ENCODE peak calls at places on chromosomes 6 and 20, in four cellular contexts. K is foreskin fibroblast, T is AG10803, A is AG04450. D is an unnamed sample.

GRCh38 chr6:35496036-35496850 is 636 bp downstream of the TEAD3 start:
- DNase-seq in A (no peak), K (peak; percentile 75), T (peak; percentile 30), D (no peak)

GRCh38 chr6:33960345-33961313 is 156.8 kb upstream of the MLN start:
- DNase-seq in A (no peak), K (no peak), T (no peak), D (no peak)

GRCh38 chr6:30013296-30013922 is 47.7 kb upstream of the POLR1H start:
- DNase-seq in K (no peak), T (peak; percentile 5), A (no peak), D (no peak)

GRCh38 chr6:5490495-5491069 is 229.3 kb downstream of the FARS2 start:
- DNase-seq in A (no peak), K (no peak), T (no peak), D (no peak)

GRCh38 chr6:137728386-137729349 is 138.4 kb upstream of the TNFAIP3 start:
- DNase-seq in T (peak; percentile 95), K (peak; percentile 96), A (peak; percentile 54), D (peak; percentile 69)

GRCh38 chr6:423799-424345 is 32.3 kb downstream of the IRF4 start:
- DNase-seq in T (no peak), A (no peak), K (no peak), D (no peak)

GRCh38 chr6:150848400-150848799 is 17.1 kb upstream of the MTHFD1L start:
- DNase-seq in T (no peak), A (no peak), K (no peak), D (no peak)

GRCh38 chr6:109406196-109406595 is 23.9 kb upstream of the CD164 start:
- DNase-seq in A (no peak), T (peak; percentile 82), K (peak; percentile 89), D (peak; percentile 60)

GRCh38 chr6:150212745-150213144 is 69.9 kb downstream of the PPP1R14C start:
- DNase-seq in T (no peak), K (no peak), A (no peak), D (no peak)

GRCh38 chr6:81451787-81452186 is 300.7 kb downstream of the TENT5A start:
- DNase-seq in T (peak; percentile 76), K (peak; percentile 94), A (peak; percentile 85), D (peak; percentile 91)

GRCh38 chr6:30754631-30755030 is 10.3 kb upstream of the IER3 start:
- DNase-seq in A (no peak), K (no peak), T (peak; percentile 69), D (peak; percentile 42)

GRCh38 chr6:19754686-19755085 is 82.5 kb upstream of the ID4 start:
- DNase-seq in K (no peak), T (no peak), A (no peak), D (no peak)

DNA sequence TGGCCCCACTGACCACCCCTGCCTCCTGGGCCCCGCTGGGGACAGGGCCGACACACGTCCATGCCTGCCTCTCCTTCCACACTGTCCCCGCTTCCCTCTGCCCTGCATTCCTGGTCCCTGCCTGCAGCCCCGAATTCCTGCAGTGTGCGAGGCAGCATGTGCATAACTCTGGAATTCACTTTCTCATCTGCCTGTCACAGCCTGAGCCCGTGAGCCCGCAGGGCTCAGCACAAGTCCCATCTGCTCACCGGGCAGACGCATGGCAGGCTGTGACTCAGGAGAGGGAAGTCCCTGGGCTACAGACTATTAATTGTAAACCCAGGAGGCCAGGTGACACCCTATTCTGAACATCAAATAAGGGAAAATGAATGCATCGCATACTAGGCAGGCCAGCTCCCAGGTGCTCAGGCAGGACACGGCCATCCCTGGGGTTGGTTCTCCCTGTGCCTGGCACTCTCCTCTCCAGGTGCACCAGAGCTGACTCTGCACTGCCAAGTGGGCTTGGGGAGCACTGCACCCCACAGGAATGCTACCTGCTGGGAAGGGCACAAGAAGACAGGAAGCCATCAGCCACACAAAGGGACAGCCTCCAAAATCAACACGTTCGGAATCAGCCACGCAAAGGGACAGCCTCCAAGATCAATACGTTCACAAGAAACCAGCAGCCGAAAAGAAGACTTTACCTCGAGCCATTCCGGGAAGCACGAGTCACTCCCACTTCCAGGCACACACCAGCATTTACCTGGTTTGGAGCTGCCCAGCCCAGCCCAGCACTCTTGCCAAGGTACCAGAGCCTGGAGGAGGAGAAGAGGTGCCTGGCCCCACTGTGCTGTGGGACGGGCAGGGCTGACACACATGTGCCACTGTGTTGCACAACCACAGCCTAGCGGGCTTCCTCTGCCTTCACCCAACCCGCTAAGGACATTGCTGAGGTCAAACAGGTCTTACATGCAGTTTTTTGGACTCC is 65.9 kb downstream of the DLL1 start:
- DNase-seq in K (peak; percentile 5), A (no peak), T (no peak), D (peak; percentile 28)
- TF ChIP-seq CTCF in K (no peak), A (no peak), T (no peak), D (no peak)

GRCh38 chr6:14129572-14129971 is 12.0 kb downstream of the CD83 start:
- DNase-seq in T (peak; percentile 65), K (peak; percentile 78), A (peak; percentile 49), D (peak; percentile 63)
- TF ChIP-seq CTCF in T (peak; percentile 67), K (peak; percentile 55), A (peak; percentile 66), D (peak; percentile 67)

DNA sequence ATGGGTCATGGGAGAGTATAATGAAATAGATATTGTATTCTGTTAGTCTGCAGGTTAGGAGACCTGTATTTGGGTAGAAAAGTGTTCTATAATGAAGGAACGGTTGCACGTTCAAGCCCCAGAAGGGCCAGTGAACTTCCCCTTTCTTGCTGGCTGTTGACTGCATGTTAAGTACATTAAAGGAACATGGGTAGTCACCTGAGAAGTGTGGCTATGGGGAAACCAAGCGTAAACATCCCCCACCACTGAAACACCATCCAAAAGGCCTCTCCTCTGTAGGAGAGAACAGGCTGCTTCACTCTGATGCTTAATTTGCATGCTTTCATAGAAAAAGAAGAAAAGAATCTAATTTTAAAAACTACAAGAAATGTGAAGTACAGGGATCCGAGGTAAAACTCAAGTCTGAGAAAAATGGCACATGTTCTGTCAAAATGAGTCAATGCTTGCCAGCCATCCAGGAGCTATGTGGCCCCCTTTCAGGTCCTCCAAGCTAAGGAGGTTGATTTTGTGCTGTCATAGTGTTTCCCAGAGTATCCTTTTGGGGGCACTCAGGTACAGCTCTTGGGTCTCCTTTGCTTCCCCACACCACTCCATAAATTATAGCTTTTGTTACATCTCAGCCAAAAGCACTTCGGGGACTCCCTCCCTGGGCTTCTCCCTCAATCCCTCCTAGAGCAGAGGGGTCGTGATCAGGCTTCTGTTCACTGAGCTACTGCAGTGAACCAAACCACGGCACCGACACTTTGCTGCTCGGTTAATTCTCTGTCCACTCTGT is 283.7 kb upstream of the AGPAT4 start:
- DNase-seq in T (no peak), A (no peak), K (no peak), D (no peak)
- TF ChIP-seq CTCF in T (no peak), A (no peak), K (no peak), D (no peak)

DNA sequence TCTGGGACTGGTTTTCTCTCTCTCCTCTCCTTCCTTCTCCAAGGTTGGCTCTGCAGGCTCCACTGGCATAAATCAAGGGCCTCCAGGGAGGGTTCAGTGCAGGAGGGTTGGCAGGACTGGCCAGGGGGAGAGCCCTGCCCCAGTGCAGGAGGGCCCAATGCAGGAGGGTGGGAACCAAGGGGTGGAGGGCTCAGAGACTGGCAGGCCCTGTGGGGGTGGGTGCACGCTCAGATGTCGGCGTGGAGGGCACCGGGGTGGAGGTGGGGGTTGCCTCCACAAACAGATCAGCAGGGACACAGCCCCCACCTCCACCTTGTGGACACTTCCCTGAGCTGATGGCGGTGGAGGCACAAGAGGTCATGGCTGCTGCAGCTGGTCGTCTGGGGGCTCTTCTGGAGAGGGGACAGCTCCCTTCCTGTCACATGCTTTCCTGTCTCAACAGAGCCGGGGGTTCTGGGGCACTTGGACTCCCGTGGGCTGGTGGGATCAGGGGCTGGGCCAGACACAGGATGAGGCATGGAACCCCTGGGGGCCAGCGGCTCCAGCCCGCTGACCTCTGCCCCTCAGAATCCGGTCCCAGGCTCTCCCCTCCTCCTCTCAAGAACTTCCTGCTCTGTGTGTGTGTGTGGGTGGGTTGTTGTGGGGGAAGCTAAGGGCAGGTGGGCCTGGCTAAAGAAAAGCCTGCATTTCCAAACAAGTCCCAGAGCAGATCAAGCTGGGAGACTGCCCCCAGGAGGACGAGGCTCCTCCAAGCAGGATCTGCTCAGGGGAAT is 2.7 kb upstream of the ABHD16B start:
- DNase-seq in K (peak; percentile 70), A (peak; percentile 33), T (no peak), D (peak; percentile 25)
- TF ChIP-seq CTCF in K (peak; percentile 38), A (peak; percentile 63), T (peak; percentile 12), D (peak; percentile 47)

DNA sequence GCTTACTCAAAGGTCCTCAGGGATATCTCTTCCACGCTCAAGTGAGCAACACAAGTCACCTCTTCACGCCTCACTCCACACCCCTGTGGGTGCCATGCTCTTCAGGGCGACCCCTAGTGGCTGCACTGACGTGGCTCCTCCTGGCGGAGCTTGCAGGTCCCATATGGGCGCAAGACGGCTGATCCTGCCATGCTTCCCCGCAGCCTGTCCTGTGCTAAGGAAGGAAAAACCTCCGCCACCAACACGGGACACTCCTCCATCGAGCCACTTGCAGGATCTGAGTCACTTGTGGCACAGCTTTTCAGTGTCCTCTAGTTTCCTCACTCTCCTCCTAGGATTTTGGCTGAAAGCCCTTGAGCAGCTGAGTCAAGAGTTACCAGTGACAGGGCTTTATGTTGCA is 90.7 kb downstream of the KHDC1L start:
- DNase-seq in A (no peak), K (peak; percentile 37), T (peak; percentile 41), D (peak; percentile 12)
- TF ChIP-seq CTCF in A (peak; percentile 20), K (no peak), T (peak; percentile 27), D (peak; percentile 64)

GRCh38 chr6:77313595-77313994 is 149.7 kb downstream of the HTR1B start:
- DNase-seq in A (no peak), K (no peak), T (no peak), D (no peak)
- TF ChIP-seq CTCF in A (no peak), K (no peak), T (no peak), D (no peak)

GRCh38 chr6:120230008-120230407 is 880.4 kb upstream of the MAN1A1 start:
- DNase-seq in A (no peak), K (no peak), T (no peak), D (no peak)
- TF ChIP-seq CTCF in A (no peak), K (no peak), T (no peak), D (no peak)

GRCh38 chr6:15892369-15892768 is 229.5 kb upstream of the DTNBP1 start:
- DNase-seq in A (no peak), T (peak; percentile 30), K (peak; percentile 58), D (no peak)

GRCh38 chr6:15894973-15895858 is 232.4 kb upstream of the DTNBP1 start:
- DNase-seq in K (no peak), T (no peak), A (no peak), D (no peak)

GRCh38 chr6:15888798-15889772 is 226.3 kb upstream of the DTNBP1 start:
- DNase-seq in T (peak; percentile 51), A (no peak), K (peak; percentile 19), D (no peak)

GRCh38 chr6:15897063-15897934 is 231.6 kb upstream of the MYLIP start:
- DNase-seq in A (no peak), K (peak; percentile 67), T (peak; percentile 53), D (no peak)

DNA sequence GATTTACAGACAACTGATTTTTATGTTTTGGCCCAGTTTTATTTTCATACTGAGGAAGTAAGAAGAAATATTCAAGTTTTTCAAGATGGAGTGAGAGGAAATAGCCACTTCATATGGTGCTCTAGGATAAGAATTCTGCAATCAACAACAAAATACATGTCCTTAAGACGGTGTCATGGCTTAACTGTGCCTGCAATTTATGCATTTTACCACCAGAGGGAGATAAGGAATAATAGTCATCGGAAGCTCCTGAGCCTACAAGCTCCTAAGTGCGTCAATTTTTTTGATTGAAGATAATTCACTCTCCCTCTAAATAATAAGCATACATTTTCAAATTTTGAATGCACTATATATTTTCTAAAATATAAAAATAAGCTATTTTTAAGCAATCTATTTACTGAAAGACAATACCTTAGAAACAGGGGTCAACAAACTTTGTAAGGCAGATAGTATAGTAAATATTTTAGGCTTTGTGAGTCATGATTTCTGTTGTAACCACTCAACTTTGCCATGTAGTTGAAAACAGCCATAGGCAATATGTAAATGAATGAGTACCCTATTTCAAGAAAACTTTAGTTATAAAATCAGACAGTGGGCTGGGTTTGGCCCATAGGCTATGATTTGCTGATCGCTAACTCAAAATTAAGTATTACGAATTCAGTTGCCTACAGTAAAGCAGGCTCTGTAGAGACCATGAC is 230.9 kb upstream of the DTNBP1 start:
- DNase-seq in K (peak; percentile 30), T (no peak), A (no peak), D (no peak)
- TF ChIP-seq CTCF in K (peak; percentile 31), T (peak; percentile 40), A (peak; percentile 25), D (peak; percentile 72)

D was measured in HFFc6.